ENCODE peak calls at places on chromosomes 7 and 10, in four cellular contexts. E is heart left ventricle, S is adrenal gland, N is IMR-90. L is an unnamed sample.
A peak's percentile ranks its signal among the peaks of the same experiment; 100 is the strongest.

GRCh38 chr7:10121641-10122040 is 852.0 kb upstream of the PHF14 start:
- DNase-seq in N (no peak), S (no peak), E (no peak), L (no peak)

GRCh38 chr10:47222461-47222860 is 77.5 kb upstream of the GDF10 start:
- DNase-seq in E (no peak), S (no peak), N (no peak), L (no peak)

GRCh38 chr7:137909042-137909441 is 62.3 kb upstream of the DGKI start:
- DNase-seq in N (peak; percentile 31), S (no peak), E (no peak), L (no peak)

GRCh38 chr7:124462249-124462648 is 303.3 kb downstream of the GPR37 start:
- DNase-seq in E (no peak), S (no peak), N (peak; percentile 94), L (no peak)

GRCh38 chr7:81608748-81609382 is 161.0 kb downstream of the HGF start:
- DNase-seq in S (no peak), N (peak; percentile 84), E (no peak), L (no peak)

GRCh38 chr10:34145751-34146150 is 669.3 kb downstream of the PARD3 start:
- DNase-seq in N (peak; percentile 64), E (no peak), S (no peak), L (no peak)

GRCh38 chr7:15600298-15600697 is 38.5 kb upstream of the AGMO start:
- DNase-seq in S (no peak), E (no peak), N (no peak), L (no peak)

GRCh38 chr10:31153692-31154091 is 122.0 kb upstream of the ZNF438 start:
- DNase-seq in S (no peak), N (no peak), E (no peak), L (no peak)

GRCh38 chr10:51145388-51145787 is 71.1 kb downstream of the PRKG1 start:
- DNase-seq in S (no peak), N (no peak), E (no peak), L (no peak)

GRCh38 chr10:27380929-27381358 is 123.2 kb upstream of the RAB18 start:
- DNase-seq in S (no peak), N (no peak), E (no peak), L (no peak)

GRCh38 chr7:33986951-33987948 is 81.9 kb downstream of the BMPER start:
- DNase-seq in E (no peak), S (peak; percentile 27), N (peak; percentile 100), L (no peak)

GRCh38 chr7:151923097-151923876 is 33.0 kb upstream of the GALNTL5 start:
- DNase-seq in S (peak; percentile 65), N (no peak), E (no peak), L (peak; percentile 84)

GRCh38 chr10:80289451-80290287 is at the start of gene MAT1A:
- DNase-seq in N (peak; percentile 3), S (no peak), E (no peak), L (peak; percentile 50)

GRCh38 chr10:126239844-126240243 is 148.4 kb downstream of the ADAM12 start:
- DNase-seq in S (no peak), N (no peak), E (no peak), L (no peak)

GRCh38 chr7:128725524-128725923 is 13.6 kb upstream of the CALU start:
- DNase-seq in S (no peak), N (no peak), E (no peak), L (no peak)

GRCh38 chr7:351256-351655 is 61.3 kb downstream of the FOXL3 start:
- DNase-seq in N (no peak), S (no peak), E (no peak), L (no peak)

GRCh38 chr10:78457804-78458483 is 424.3 kb downstream of the RPS24 start:
- DNase-seq in S (no peak), N (peak; percentile 90), E (no peak), L (no peak)

GRCh38 chr10:44830022-44830421 is 81.1 kb upstream of the TMEM72 start:
- DNase-seq in E (no peak), S (no peak), N (peak; percentile 74), L (no peak)

GRCh38 chr7:28686418-28686800 is 271.7 kb downstream of the TRIL start:
- DNase-seq in S (no peak), E (no peak), N (peak; percentile 79), L (no peak)

GRCh38 chr7:12152196-12152918 is 58.7 kb upstream of the TMEM106B start:
- DNase-seq in S (no peak), N (no peak), E (no peak), L (no peak)

GRCh38 chr10:29037348-29038113 is 251.3 kb upstream of the LYZL1 start:
- DNase-seq in E (no peak), N (no peak), S (no peak), L (no peak)

GRCh38 chr7:142583424-142583823 is 165.8 kb upstream of the PRSS1 start:
- DNase-seq in E (no peak), N (peak; percentile 92), S (peak; percentile 58), L (no peak)

GRCh38 chr10:19843487-19843886 is 27.3 kb downstream of the PLXDC2 start:
- DNase-seq in S (no peak), N (peak; percentile 44), E (no peak), L (no peak)
- TF ChIP-seq POLR2A in S (no peak), N (no peak), E (no peak), L (no peak)

DNA sequence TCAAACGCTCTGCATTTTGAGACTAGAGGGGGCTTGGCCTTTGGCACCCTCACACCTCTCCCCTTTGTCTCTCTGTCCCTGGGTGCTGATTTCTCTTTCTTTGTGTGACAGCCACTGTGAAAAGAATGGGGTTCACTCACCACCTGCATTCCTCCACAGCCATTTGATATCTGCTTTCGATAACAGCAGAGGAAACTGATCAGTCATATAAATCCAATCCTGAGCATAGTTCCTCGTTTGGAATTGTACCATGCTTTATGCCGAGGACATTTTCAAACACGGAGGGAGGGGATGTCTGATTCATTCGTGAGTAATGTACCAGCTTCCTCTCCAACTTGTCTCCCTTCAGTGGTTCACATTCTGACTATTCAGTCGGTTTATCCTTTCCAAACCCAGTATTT is 15.8 kb downstream of the MET start:
- DNase-seq in E (no peak), N (peak; percentile 83), S (no peak), L (no peak)
- H3K4me3 ChIP-seq in E (no peak overlapping the region), N (no peak overlapping the region), S (no peak overlapping the region), L (no peak overlapping the region)

GRCh38 chr10:21508987-21509334 is 16.5 kb downstream of the SKIDA1 start:
- DNase-seq in N (no peak), E (no peak), S (no peak), L (no peak)
- H3K27ac ChIP-seq in N (no peak overlapping the region), E (no peak overlapping the region), S (no peak overlapping the region), L (no peak overlapping the region)

GRCh38 chr7:44797329-44798258 is 1.1 kb downstream of the PPIA start:
- DNase-seq in E (peak; percentile 92), N (peak; percentile 84), S (peak; percentile 88), L (peak; percentile 92)
- TF ChIP-seq POLR2A in E (no peak), N (peak; percentile 77), S (peak; percentile 41), L (peak; percentile 70)

GRCh38 chr10:113426181-113426837 is 126.5 kb upstream of the HABP2 start:
- DNase-seq in E (no peak), N (no peak), S (no peak), L (no peak)

GRCh38 chr10:113424304-113424721 is 128.5 kb upstream of the HABP2 start:
- DNase-seq in E (no peak), N (no peak), S (no peak), L (no peak)

GRCh38 chr10:113423877-113424276 is 129.0 kb upstream of the HABP2 start:
- DNase-seq in E (no peak), N (no peak), S (no peak), L (no peak)

GRCh38 chr10:113424984-113425383 is 127.9 kb upstream of the HABP2 start:
- DNase-seq in S (no peak), N (no peak), E (no peak), L (no peak)

DNA sequence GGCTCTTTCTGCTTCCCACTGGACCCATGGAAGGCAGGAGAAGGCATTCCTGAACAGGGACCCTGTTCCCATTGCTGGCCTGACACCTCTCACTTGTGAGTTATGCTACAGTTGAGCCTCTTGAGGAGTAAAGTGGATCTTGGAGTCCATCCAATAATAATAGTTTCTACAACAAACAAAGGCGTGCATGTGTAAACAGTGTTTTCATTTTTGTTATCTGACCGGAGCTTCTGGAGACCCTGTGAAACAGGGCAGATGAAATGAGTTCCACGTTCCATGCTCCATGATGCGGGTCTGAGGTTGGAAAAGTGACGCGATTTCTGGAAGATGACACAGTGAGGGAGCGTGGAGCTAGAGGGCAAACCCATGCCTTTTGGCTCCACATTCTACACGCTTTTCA is 127.3 kb upstream of the HABP2 start:
- DNase-seq in E (no peak), N (no peak), S (no peak), L (no peak)
- H3K4me3 ChIP-seq in E (no peak overlapping the region), N (no peak overlapping the region), S (no peak overlapping the region), L (no peak overlapping the region)

GRCh38 chr7:55550838-55551537 is 21.3 kb downstream of the VOPP1 start:
- DNase-seq in N (no peak), E (no peak), S (no peak), L (no peak)

GRCh38 chr7:55550010-55550409 is 22.3 kb downstream of the VOPP1 start:
- DNase-seq in E (no peak), S (no peak), N (no peak), L (peak; percentile 63)

GRCh38 chr7:55546826-55547225 is 25.5 kb downstream of the VOPP1 start:
- DNase-seq in N (peak; percentile 79), S (peak; percentile 94), E (no peak), L (peak; percentile 42)

GRCh38 chr7:55548295-55548731 is 24.0 kb downstream of the VOPP1 start:
- DNase-seq in S (no peak), E (no peak), N (no peak), L (no peak)

GRCh38 chr7:55549457-55549856 is 22.8 kb downstream of the VOPP1 start:
- DNase-seq in N (no peak), E (no peak), S (no peak), L (no peak)
- H3K27ac ChIP-seq in N (no peak overlapping the region), E (no peak overlapping the region), S (no peak overlapping the region), L (no peak overlapping the region)

DNA sequence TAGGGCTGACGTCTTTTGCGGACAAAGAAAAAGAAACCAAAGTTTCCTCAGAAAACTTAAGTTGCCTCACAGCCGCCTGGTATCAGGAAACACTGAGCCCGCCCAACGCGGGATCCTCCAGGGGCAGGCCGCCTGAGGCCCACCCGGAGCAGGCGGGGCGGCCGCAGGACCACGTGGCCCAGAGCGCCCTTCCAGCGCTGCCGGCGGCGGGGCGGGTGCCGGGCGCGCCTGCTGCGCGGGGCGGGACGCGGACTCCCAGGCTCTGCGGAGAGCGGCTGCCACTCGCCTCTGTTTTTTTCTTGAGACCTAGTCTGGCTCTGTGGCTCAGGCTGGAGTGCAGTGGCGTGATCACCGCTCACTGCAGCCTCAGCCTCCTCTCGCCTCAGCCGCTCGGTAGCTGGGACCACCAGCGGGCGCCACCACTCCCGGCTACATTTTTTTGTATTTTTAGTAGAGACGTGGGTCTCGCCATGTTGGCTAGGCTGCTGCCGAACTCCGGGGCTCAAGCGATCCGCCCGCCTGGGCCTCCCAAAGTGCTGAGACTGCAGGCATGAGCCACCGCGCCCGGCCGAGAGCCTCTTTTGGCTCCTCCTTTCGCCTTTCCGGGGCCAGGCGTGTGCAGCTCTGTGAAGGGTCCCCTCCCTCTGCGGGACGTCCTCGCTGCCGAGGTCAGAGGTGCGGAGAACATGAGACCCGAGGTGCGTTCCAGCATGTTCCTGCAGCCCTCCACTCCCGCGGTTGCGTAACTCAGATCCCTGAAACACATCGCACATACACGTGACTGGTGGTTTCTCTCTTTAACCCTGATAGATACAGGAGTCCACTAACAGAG is 11.6 kb upstream of the HNRNPF start:
- DNase-seq in E (peak; percentile 94), S (peak; percentile 90), N (peak; percentile 78), L (peak; percentile 68)
- TF ChIP-seq POLR2A in E (no peak), S (peak; percentile 89), N (peak; percentile 50), L (peak; percentile 54)

GRCh38 chr10:93751832-93752231 is 5.9 kb upstream of the LGI1 start:
- DNase-seq in N (peak; percentile 16), E (no peak), S (no peak), L (no peak)
- H3K4me3 ChIP-seq in N (no peak overlapping the region), E (no peak overlapping the region), S (no peak overlapping the region), L (no peak overlapping the region)